ENCODE peak calls at places on chromosomes 6 and 20, in eight cellular contexts. M, E, X, P, O, Z, K and L are unnamed samples.
A peak's percentile ranks its signal among the peaks of the same experiment; 100 is the strongest.

GRCh38 chr6:144797881-144798589 is 512.9 kb downstream of the UTRN start:
- DNase-seq in Z (no peak), E (no peak), P (no peak), K (no peak), O (peak; percentile 92), M (no peak), X (no peak), L (no peak)

GRCh38 chr20:24032412-24032898 is 43.9 kb upstream of the GGTLC1 start:
- DNase-seq in Z (no peak), P (no peak), M (no peak), X (no peak), O (no peak), K (no peak), E (no peak), L (no peak)

GRCh38 chr6:146292506-146292905 is 251.1 kb upstream of the RAB32 start:
- DNase-seq in O (no peak), K (no peak), Z (no peak), E (no peak), P (no peak), X (no peak), M (no peak), L (no peak)

GRCh38 chr6:96716221-96716620 is 121.1 kb downstream of the GPR63 start:
- DNase-seq in E (no peak), Z (no peak), P (peak; percentile 9), O (no peak), M (no peak), K (no peak), X (no peak), L (no peak)

GRCh38 chr6:30463651-30464618 is 25.4 kb upstream of the HLA-E start:
- DNase-seq in P (no peak), X (peak; percentile 78), M (peak; percentile 62), O (peak; percentile 64), K (peak; percentile 70), Z (peak; percentile 34), E (peak; percentile 59), L (no peak)

GRCh38 chr6:126905917-126906316 is 212.6 kb upstream of the RSPO3 start:
- DNase-seq in K (no peak), X (no peak), Z (no peak), P (no peak), O (no peak), M (no peak), E (no peak), L (no peak)

GRCh38 chr20:13008761-13009681 is at the start of gene SPTLC3:
- DNase-seq in P (no peak), O (peak; percentile 40), M (no peak), E (peak; percentile 57), X (peak; percentile 40), K (peak; percentile 75), Z (peak; percentile 38), L (no peak)

GRCh38 chr6:56370591-56371198 is 123.3 kb upstream of the COL21A1 start:
- DNase-seq in O (peak; percentile 90), P (no peak), K (no peak), E (no peak), M (no peak), X (no peak), Z (peak; percentile 56), L (no peak)

GRCh38 chr6:11994875-11995461 is 17.1 kb upstream of the HIVEP1 start:
- DNase-seq in E (no peak), M (no peak), P (peak; percentile 67), Z (no peak), K (no peak), O (peak; percentile 14), X (no peak), L (peak; percentile 63)

GRCh38 chr20:24547967-24548366 is 78.5 kb downstream of the SYNDIG1 start:
- DNase-seq in K (no peak), M (no peak), Z (no peak), X (no peak), E (no peak), P (no peak), O (no peak), L (no peak)

GRCh38 chr6:128538763-128539162 is 18.4 kb upstream of the PTPRK start:
- DNase-seq in K (no peak), O (peak; percentile 32), P (no peak), X (no peak), Z (no peak), E (no peak), M (no peak), L (no peak)

GRCh38 chr6:36546958-36547645 is at the start of gene STK38:
- DNase-seq in M (peak; percentile 94), X (peak; percentile 94), E (peak; percentile 97), P (peak; percentile 100), O (peak; percentile 92), Z (peak; percentile 86), K (peak; percentile 90), L (peak; percentile 94)

GRCh38 chr6:3317741-3318211 is 59.0 kb downstream of the PSMG4 start:
- DNase-seq in P (no peak), O (no peak), X (no peak), E (no peak), Z (no peak), M (no peak), K (peak; percentile 47), L (no peak)

GRCh38 chr20:43938932-43939761 is 24.5 kb downstream of the TOX2 start:
- DNase-seq in M (no peak), K (no peak), O (peak; percentile 99), Z (peak; percentile 82), E (peak; percentile 36), X (no peak), P (no peak), L (no peak)

GRCh38 chr20:9912858-9913434 is 74.1 kb upstream of the PAK5 start:
- DNase-seq in P (peak; percentile 4), Z (peak; percentile 32), K (no peak), O (peak; percentile 52), X (peak; percentile 54), E (no peak), M (no peak), L (no peak)

GRCh38 chr20:22503577-22503976 is 80.8 kb downstream of the FOXA2 start:
- DNase-seq in K (no peak), E (no peak), X (no peak), M (no peak), Z (no peak), P (no peak), O (no peak), L (no peak)

GRCh38 chr20:48455606-48456360 is 372.0 kb downstream of the PREX1 start:
- DNase-seq in P (no peak), M (no peak), O (no peak), K (no peak), E (no peak), X (no peak), Z (no peak), L (no peak)

GRCh38 chr6:62645274-62645673 is 359.2 kb upstream of the KHDRBS2 start:
- DNase-seq in E (no peak), M (no peak), X (no peak), P (no peak), Z (no peak), K (no peak), O (no peak), L (no peak)

GRCh38 chr6:42978487-42978792 is 541 bp downstream of the PEX6 start:
- DNase-seq in M (no peak), X (no peak), E (peak; percentile 73), P (peak; percentile 81), Z (no peak), K (no peak), O (peak; percentile 44), L (peak; percentile 60)

GRCh38 chr20:45322952-45323383 is 14.9 kb upstream of the MATN4 start:
- DNase-seq in K (no peak), Z (peak; percentile 76), M (no peak), E (peak; percentile 56), O (peak; percentile 47), X (peak; percentile 43), P (peak; percentile 73), L (peak; percentile 68)

GRCh38 chr6:11585426-11586016 is 48.0 kb downstream of the TMEM170B start:
- DNase-seq in Z (no peak), X (no peak), E (no peak), O (peak; percentile 80), P (peak; percentile 49), M (no peak), K (no peak), L (peak; percentile 11)

GRCh38 chr6:112145080-112145573 is 57.7 kb downstream of the FAM229B start:
- DNase-seq in X (no peak), K (no peak), O (no peak), P (no peak), Z (no peak), M (no peak), E (no peak), L (no peak)

GRCh38 chr20:41173791-41174341 is 36.5 kb downstream of the PLCG1 start:
- DNase-seq in X (no peak), K (peak; percentile 73), Z (peak; percentile 19), M (no peak), E (peak; percentile 41), P (no peak), O (no peak), L (no peak)

GRCh38 chr20:32160341-32160740 is 47.2 kb downstream of the PLAGL2 start:
- DNase-seq in E (no peak), M (no peak), O (no peak), Z (no peak), K (no peak), P (no peak), X (no peak), L (no peak)